ENCODE peak calls at places on chromosomes 6 and 20, in ten cellular contexts. One of them, this sample, is unnamed.
A peak's percentile ranks its signal among the peaks of the same experiment; 100 is the strongest.

GRCh38 chr6:1593286-1593957 is 16.3 kb upstream of the FOXC1 start:
- DNase-seq in upper lobe of right lung: no peak
- DNase-seq in psoas muscle: no peak
- DNase-seq in mesendoderm: no peak
- DNase-seq in cardiac fibroblast: no peak
- DNase-seq in GM06990: no peak
- DNase-seq in HCT116: no peak
- DNase-seq in cardiac muscle cell: no peak
- DNase-seq in AG09309: no peak
- DNase-seq in prostate gland: no peak
- DNase-seq in this sample: no peak

GRCh38 chr6:87161299-87161698 is 5.9 kb downstream of the ZNF292 start:
- DNase-seq in HCT116: no peak
- DNase-seq in GM06990: no peak
- DNase-seq in prostate gland: no peak
- DNase-seq in upper lobe of right lung: no peak
- DNase-seq in cardiac fibroblast: no peak
- DNase-seq in AG09309: no peak
- DNase-seq in cardiac muscle cell: no peak
- DNase-seq in mesendoderm: no peak
- DNase-seq in psoas muscle: no peak
- DNase-seq in this sample: no peak

GRCh38 chr6:135002974-135003703 is 51.5 kb downstream of the HBS1L start:
- DNase-seq in cardiac muscle cell: no peak
- DNase-seq in HCT116: no peak
- DNase-seq in prostate gland: no peak
- DNase-seq in cardiac fibroblast: no peak
- DNase-seq in psoas muscle: no peak
- DNase-seq in AG09309: no peak
- DNase-seq in GM06990: peak; percentile 68
- DNase-seq in mesendoderm: no peak
- DNase-seq in upper lobe of right lung: no peak
- DNase-seq in this sample: no peak

GRCh38 chr20:48750941-48751620 is 76.7 kb downstream of the PREX1 start:
- DNase-seq in prostate gland: no peak
- DNase-seq in cardiac muscle cell: peak; percentile 69
- DNase-seq in HCT116: no peak
- DNase-seq in cardiac fibroblast: peak; percentile 62
- DNase-seq in psoas muscle: peak; percentile 39
- DNase-seq in mesendoderm: peak; percentile 95
- DNase-seq in AG09309: no peak
- DNase-seq in upper lobe of right lung: peak; percentile 80
- DNase-seq in GM06990: no peak
- DNase-seq in this sample: no peak

GRCh38 chr6:109296305-109296915 is 85.9 kb downstream of the CD164 start:
- DNase-seq in cardiac fibroblast: no peak
- DNase-seq in prostate gland: peak; percentile 24
- DNase-seq in HCT116: no peak
- DNase-seq in upper lobe of right lung: no peak
- DNase-seq in psoas muscle: no peak
- DNase-seq in AG09309: no peak
- DNase-seq in cardiac muscle cell: no peak
- DNase-seq in GM06990: no peak
- DNase-seq in mesendoderm: no peak
- DNase-seq in this sample: no peak

GRCh38 chr6:18457065-18457817 is 70.1 kb downstream of the RNF144B start:
- DNase-seq in upper lobe of right lung: no peak
- DNase-seq in cardiac muscle cell: no peak
- DNase-seq in psoas muscle: no peak
- DNase-seq in AG09309: no peak
- DNase-seq in GM06990: no peak
- DNase-seq in HCT116: no peak
- DNase-seq in mesendoderm: no peak
- DNase-seq in cardiac fibroblast: no peak
- DNase-seq in prostate gland: no peak
- DNase-seq in this sample: no peak

GRCh38 chr6:33592280-33592594 is 12.2 kb upstream of the BAK1 start:
- DNase-seq in GM06990: no peak
- DNase-seq in mesendoderm: no peak
- DNase-seq in upper lobe of right lung: no peak
- DNase-seq in prostate gland: no peak
- DNase-seq in AG09309: no peak
- DNase-seq in cardiac muscle cell: no peak
- DNase-seq in HCT116: no peak
- DNase-seq in psoas muscle: no peak
- DNase-seq in cardiac fibroblast: no peak
- DNase-seq in this sample: no peak

GRCh38 chr20:51310216-51310615 is 232.3 kb downstream of the NFATC2 start:
- DNase-seq in upper lobe of right lung: no peak
- DNase-seq in GM06990: no peak
- DNase-seq in prostate gland: no peak
- DNase-seq in psoas muscle: no peak
- DNase-seq in mesendoderm: no peak
- DNase-seq in cardiac fibroblast: peak; percentile 73
- DNase-seq in AG09309: no peak
- DNase-seq in cardiac muscle cell: peak; percentile 78
- DNase-seq in HCT116: no peak
- DNase-seq in this sample: no peak

GRCh38 chr6:6676910-6677441 is 88.5 kb downstream of the LY86 start:
- DNase-seq in upper lobe of right lung: no peak
- DNase-seq in AG09309: peak; percentile 31
- DNase-seq in cardiac muscle cell: peak; percentile 82
- DNase-seq in prostate gland: peak; percentile 73
- DNase-seq in cardiac fibroblast: peak; percentile 80
- DNase-seq in mesendoderm: peak; percentile 88
- DNase-seq in HCT116: peak; percentile 65
- DNase-seq in GM06990: no peak
- DNase-seq in psoas muscle: peak; percentile 72
- DNase-seq in this sample: no peak

GRCh38 chr20:25018841-25019240 is 26.3 kb upstream of the APMAP start:
- DNase-seq in cardiac fibroblast: no peak
- DNase-seq in prostate gland: no peak
- DNase-seq in AG09309: no peak
- DNase-seq in psoas muscle: no peak
- DNase-seq in upper lobe of right lung: peak; percentile 52
- DNase-seq in GM06990: no peak
- DNase-seq in cardiac muscle cell: no peak
- DNase-seq in HCT116: no peak
- DNase-seq in mesendoderm: no peak
- DNase-seq in this sample: no peak

GRCh38 chr6:68976260-68976659 is 341.2 kb downstream of the ADGRB3 start:
- DNase-seq in cardiac fibroblast: no peak
- DNase-seq in prostate gland: no peak
- DNase-seq in psoas muscle: no peak
- DNase-seq in HCT116: no peak
- DNase-seq in AG09309: no peak
- DNase-seq in GM06990: no peak
- DNase-seq in cardiac muscle cell: no peak
- DNase-seq in mesendoderm: no peak
- DNase-seq in upper lobe of right lung: no peak
- DNase-seq in this sample: no peak

GRCh38 chr6:41974281-41974825 is 32.7 kb upstream of the CCND3 start:
- DNase-seq in prostate gland: no peak
- DNase-seq in psoas muscle: no peak
- DNase-seq in HCT116: no peak
- DNase-seq in upper lobe of right lung: no peak
- DNase-seq in mesendoderm: no peak
- DNase-seq in cardiac muscle cell: no peak
- DNase-seq in AG09309: no peak
- DNase-seq in GM06990: no peak
- DNase-seq in cardiac fibroblast: no peak
- DNase-seq in this sample: no peak

GRCh38 chr6:124622351-124622750 is 339.9 kb upstream of the RNF217 start:
- DNase-seq in prostate gland: no peak
- DNase-seq in HCT116: no peak
- DNase-seq in psoas muscle: no peak
- DNase-seq in cardiac fibroblast: no peak
- DNase-seq in upper lobe of right lung: no peak
- DNase-seq in AG09309: no peak
- DNase-seq in mesendoderm: no peak
- DNase-seq in GM06990: no peak
- DNase-seq in cardiac muscle cell: no peak
- DNase-seq in this sample: no peak

DNA sequence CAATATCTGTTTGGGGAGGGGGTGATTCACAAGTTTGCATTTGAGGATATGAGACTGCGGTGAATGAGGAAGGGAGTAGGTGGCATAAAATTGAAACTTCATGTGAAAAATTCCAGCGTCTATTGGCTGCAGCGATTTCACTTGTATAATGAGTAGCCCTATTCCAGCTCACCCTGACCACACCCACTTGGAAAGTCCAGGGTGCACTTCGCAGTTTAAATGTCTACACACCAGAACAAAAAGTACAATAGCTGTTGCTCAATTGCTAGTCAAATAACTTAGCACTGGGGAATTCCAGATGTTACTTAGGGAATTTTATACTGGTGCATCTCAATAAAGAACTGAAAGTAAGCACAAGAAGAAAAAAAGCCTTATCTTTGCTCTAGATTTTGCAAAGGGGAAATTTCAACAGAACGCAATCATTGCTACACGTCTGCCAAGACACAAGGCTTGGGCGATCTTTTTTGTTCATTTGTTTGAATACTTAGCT is 6.3 kb downstream of the TNFAIP3 start:
- DNase-seq in GM06990: peak; percentile 79
- DNase-seq in mesendoderm: no peak
- DNase-seq in HCT116: no peak
- DNase-seq in AG09309: peak; percentile 93
- DNase-seq in psoas muscle: peak; percentile 66
- DNase-seq in cardiac muscle cell: peak; percentile 98
- DNase-seq in prostate gland: peak; percentile 89
- DNase-seq in upper lobe of right lung: peak; percentile 72
- DNase-seq in cardiac fibroblast: peak; percentile 97
- DNase-seq in this sample: peak; percentile 97
- H3K4me3 ChIP-seq in GM06990: peak overlapping the region; percentile 95
- H3K4me3 ChIP-seq in mesendoderm: no peak overlapping the region
- H3K4me3 ChIP-seq in HCT116: no peak overlapping the region
- H3K4me3 ChIP-seq in AG09309: peak overlapping the region; percentile 23
- H3K4me3 ChIP-seq in psoas muscle: peak overlapping the region; percentile 33
- H3K4me3 ChIP-seq in cardiac muscle cell: no peak overlapping the region
- H3K4me3 ChIP-seq in prostate gland: no peak overlapping the region
- H3K4me3 ChIP-seq in upper lobe of right lung: peak overlapping the region; percentile 27
- H3K4me3 ChIP-seq in cardiac fibroblast: peak overlapping the region; percentile 92
- H3K4me3 ChIP-seq in this sample: peak overlapping the region; percentile 29

GRCh38 chr6:54058236-54058635 is 53.0 kb upstream of the MLIP start:
- DNase-seq in HCT116: no peak
- DNase-seq in psoas muscle: no peak
- DNase-seq in mesendoderm: no peak
- DNase-seq in cardiac fibroblast: peak; percentile 59
- DNase-seq in upper lobe of right lung: no peak
- DNase-seq in prostate gland: no peak
- DNase-seq in AG09309: no peak
- DNase-seq in cardiac muscle cell: peak; percentile 30
- DNase-seq in GM06990: no peak
- DNase-seq in this sample: no peak

GRCh38 chr6:54063228-54063539 is 48.1 kb upstream of the MLIP start:
- DNase-seq in GM06990: no peak
- DNase-seq in prostate gland: no peak
- DNase-seq in psoas muscle: no peak
- DNase-seq in mesendoderm: no peak
- DNase-seq in cardiac fibroblast: no peak
- DNase-seq in AG09309: no peak
- DNase-seq in cardiac muscle cell: no peak
- DNase-seq in HCT116: no peak
- DNase-seq in upper lobe of right lung: no peak
- DNase-seq in this sample: no peak

GRCh38 chr6:54060286-54060685 is 51.0 kb upstream of the MLIP start:
- DNase-seq in mesendoderm: peak; percentile 92
- DNase-seq in psoas muscle: no peak
- DNase-seq in upper lobe of right lung: no peak
- DNase-seq in prostate gland: no peak
- DNase-seq in AG09309: peak; percentile 8
- DNase-seq in GM06990: no peak
- DNase-seq in cardiac muscle cell: peak; percentile 89
- DNase-seq in cardiac fibroblast: peak; percentile 91
- DNase-seq in HCT116: no peak
- DNase-seq in this sample: peak; percentile 33

GRCh38 chr6:54057068-54057467 is 54.2 kb upstream of the MLIP start:
- DNase-seq in prostate gland: no peak
- DNase-seq in psoas muscle: no peak
- DNase-seq in HCT116: no peak
- DNase-seq in GM06990: no peak
- DNase-seq in AG09309: no peak
- DNase-seq in cardiac muscle cell: no peak
- DNase-seq in cardiac fibroblast: no peak
- DNase-seq in upper lobe of right lung: no peak
- DNase-seq in mesendoderm: no peak
- DNase-seq in this sample: no peak

DNA sequence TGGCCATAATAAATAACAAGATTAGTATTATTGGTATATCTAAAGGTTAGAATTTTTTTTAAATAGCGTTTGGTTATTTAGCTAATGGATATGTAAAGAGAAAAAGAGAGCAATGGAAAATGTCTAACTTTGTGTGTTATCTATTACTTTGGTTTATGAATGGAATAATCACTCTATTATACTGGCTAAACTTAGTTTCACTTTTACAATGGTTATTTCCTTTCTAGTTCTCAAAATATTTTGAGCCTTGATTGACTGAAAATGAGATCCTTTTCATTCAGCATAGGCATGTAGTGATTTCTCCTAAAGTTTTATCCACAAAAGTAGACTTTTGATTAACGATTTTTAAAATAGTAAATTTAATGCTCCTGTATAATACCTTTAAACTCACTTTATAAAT is 51.6 kb upstream of the MLIP start:
- DNase-seq in HCT116: no peak
- DNase-seq in GM06990: no peak
- DNase-seq in psoas muscle: no peak
- DNase-seq in mesendoderm: no peak
- DNase-seq in cardiac muscle cell: no peak
- DNase-seq in upper lobe of right lung: no peak
- DNase-seq in AG09309: no peak
- DNase-seq in prostate gland: no peak
- DNase-seq in cardiac fibroblast: no peak
- DNase-seq in this sample: no peak
- H3K4me3 ChIP-seq in HCT116: peak overlapping the region; percentile 5
- H3K4me3 ChIP-seq in GM06990: no peak overlapping the region
- H3K4me3 ChIP-seq in psoas muscle: peak overlapping the region; percentile 46
- H3K4me3 ChIP-seq in mesendoderm: no peak overlapping the region
- H3K4me3 ChIP-seq in cardiac muscle cell: no peak overlapping the region
- H3K4me3 ChIP-seq in upper lobe of right lung: no peak overlapping the region
- H3K4me3 ChIP-seq in AG09309: no peak overlapping the region
- H3K4me3 ChIP-seq in prostate gland: no peak overlapping the region
- H3K4me3 ChIP-seq in cardiac fibroblast: no peak overlapping the region
- H3K4me3 ChIP-seq in this sample: no peak overlapping the region

GRCh38 chr6:47413752-47414516 is 63.7 kb upstream of the CD2AP start:
- DNase-seq in AG09309: peak; percentile 27
- DNase-seq in HCT116: peak; percentile 41
- DNase-seq in cardiac fibroblast: peak; percentile 82
- DNase-seq in prostate gland: peak; percentile 51
- DNase-seq in upper lobe of right lung: no peak
- DNase-seq in GM06990: peak; percentile 62
- DNase-seq in cardiac muscle cell: peak; percentile 83
- DNase-seq in mesendoderm: peak; percentile 71
- DNase-seq in psoas muscle: no peak
- DNase-seq in this sample: no peak
- H3K4me3 ChIP-seq in AG09309: peak overlapping the region; percentile 40
- H3K4me3 ChIP-seq in HCT116: peak overlapping the region; percentile 51
- H3K4me3 ChIP-seq in cardiac fibroblast: peak overlapping the region; percentile 36
- H3K4me3 ChIP-seq in prostate gland: peak overlapping the region; percentile 33
- H3K4me3 ChIP-seq in upper lobe of right lung: peak overlapping the region; percentile 51
- H3K4me3 ChIP-seq in GM06990: peak overlapping the region; percentile 48
- H3K4me3 ChIP-seq in cardiac muscle cell: no peak overlapping the region
- H3K4me3 ChIP-seq in mesendoderm: no peak overlapping the region
- H3K4me3 ChIP-seq in psoas muscle: peak overlapping the region; percentile 64
- H3K4me3 ChIP-seq in this sample: peak overlapping the region; percentile 47

GRCh38 chr20:3405696-3406358 is 1.6 kb downstream of the DNAAF9 start:
- DNase-seq in psoas muscle: no peak
- DNase-seq in upper lobe of right lung: no peak
- DNase-seq in prostate gland: no peak
- DNase-seq in AG09309: no peak
- DNase-seq in GM06990: no peak
- DNase-seq in mesendoderm: no peak
- DNase-seq in HCT116: no peak
- DNase-seq in cardiac muscle cell: no peak
- DNase-seq in cardiac fibroblast: no peak
- DNase-seq in this sample: no peak
- H3K4me3 ChIP-seq in psoas muscle: peak overlapping the region; percentile 75
- H3K4me3 ChIP-seq in upper lobe of right lung: peak overlapping the region; percentile 77
- H3K4me3 ChIP-seq in prostate gland: peak overlapping the region; percentile 85
- H3K4me3 ChIP-seq in AG09309: peak overlapping the region; percentile 75
- H3K4me3 ChIP-seq in GM06990: no peak overlapping the region
- H3K4me3 ChIP-seq in mesendoderm: no peak overlapping the region
- H3K4me3 ChIP-seq in HCT116: no peak overlapping the region
- H3K4me3 ChIP-seq in cardiac muscle cell: peak overlapping the region; percentile 84
- H3K4me3 ChIP-seq in cardiac fibroblast: peak overlapping the region; percentile 80
- H3K4me3 ChIP-seq in this sample: peak overlapping the region; percentile 81